ENCODE peak calls at places on chromosome 3, in ten cellular contexts. T, A, E, O, J, N, X, Q, F and C are unnamed samples.

GRCh38 chr3:125212096-125212508 is 446 bp downstream of the SLC12A8 start:
- DNase-seq in E (no peak), N (no peak), X (no peak), T (no peak), F (no peak), J (no peak), A (peak; percentile 47), O (no peak), Q (no peak), C (peak; percentile 66)

GRCh38 chr3:83740504-83740903 is 1218.3 kb upstream of the CADM2 start:
- DNase-seq in A (no peak), T (no peak), Q (no peak), F (no peak), O (no peak), X (no peak), E (no peak), N (no peak), J (no peak), C (no peak)

GRCh38 chr3:124063168-124063909 is 71.4 kb upstream of the ROPN1 start:
- DNase-seq in E (no peak), J (no peak), Q (peak; percentile 32), T (peak; percentile 37), F (no peak), X (no peak), O (no peak), A (no peak), N (no peak), C (no peak)

GRCh38 chr3:67288707-67289106 is 290.6 kb downstream of the KBTBD8 start:
- DNase-seq in J (no peak), A (no peak), F (no peak), T (no peak), N (no peak), Q (no peak), X (no peak), E (no peak), O (no peak), C (no peak)

GRCh38 chr3:154969366-154969765 is 110.8 kb upstream of the MME start:
- DNase-seq in Q (no peak), N (no peak), J (no peak), X (no peak), E (no peak), O (no peak), F (no peak), A (no peak), T (no peak), C (no peak)

GRCh38 chr3:73026111-73026510 is 29.5 kb downstream of the PPP4R2 start:
- DNase-seq in O (no peak), E (no peak), F (no peak), T (no peak), Q (no peak), A (no peak), X (no peak), J (no peak), N (no peak), C (no peak)

GRCh38 chr3:142858043-142858442 is 30.8 kb downstream of the PCOLCE2 start:
- DNase-seq in A (no peak), O (no peak), Q (no peak), J (no peak), E (no peak), F (no peak), N (no peak), T (no peak), X (no peak), C (no peak)

GRCh38 chr3:106577241-106577640 is 708.4 kb upstream of the CBLB start:
- DNase-seq in X (no peak), F (no peak), J (no peak), O (no peak), Q (no peak), E (no peak), T (no peak), N (no peak), A (no peak), C (no peak)

GRCh38 chr3:172132159-172132586 is 92.8 kb downstream of the FNDC3B start:
- DNase-seq in Q (no peak), X (no peak), T (no peak), N (no peak), E (no peak), A (no peak), J (peak; percentile 31), O (no peak), F (no peak), C (no peak)

GRCh38 chr3:183317886-183318845 is 65.1 kb downstream of the B3GNT5 start:
- DNase-seq in A (no peak), X (no peak), N (no peak), J (no peak), F (no peak), T (peak; percentile 50), O (no peak), E (no peak), Q (no peak), C (no peak)

GRCh38 chr3:38829404-38829803 is 13.4 kb upstream of the SCN10A start:
- DNase-seq in N (no peak), E (peak; percentile 11), Q (no peak), X (no peak), T (peak; percentile 73), F (peak; percentile 91), O (peak; percentile 52), J (no peak), A (peak; percentile 14), C (no peak)

GRCh38 chr3:31509147-31509728 is 23.5 kb upstream of the STT3B start:
- DNase-seq in X (no peak), F (no peak), N (no peak), J (no peak), E (no peak), T (no peak), O (no peak), Q (no peak), A (no peak), C (no peak)

GRCh38 chr3:179015551-179016020 is 56.0 kb downstream of the ZMAT3 start:
- DNase-seq in E (peak; percentile 53), J (peak; percentile 78), Q (no peak), F (no peak), O (no peak), N (no peak), A (peak; percentile 49), T (peak; percentile 85), X (no peak), C (no peak)

GRCh38 chr3:95356764-95357501 is 1294.1 kb downstream of the NSUN3 start:
- DNase-seq in E (no peak), T (no peak), A (no peak), X (no peak), F (no peak), Q (no peak), N (no peak), J (no peak), O (no peak), C (no peak)

GRCh38 chr3:196634224-196634623 is 5.3 kb upstream of the NRROS start:
- DNase-seq in T (no peak), N (no peak), E (no peak), A (no peak), J (peak; percentile 49), O (no peak), F (no peak), Q (no peak), X (no peak), C (no peak)

GRCh38 chr3:111712294-111713180 is 117.4 kb upstream of the ZBED2 start:
- DNase-seq in F (peak; percentile 81), J (no peak), N (no peak), A (no peak), T (peak; percentile 94), E (peak; percentile 59), Q (no peak), O (peak; percentile 30), X (no peak), C (no peak)

GRCh38 chr3:37986479-37987314 is 3.9 kb upstream of the VILL start:
- DNase-seq in E (peak; percentile 30), Q (no peak), F (no peak), A (peak; percentile 98), X (no peak), O (no peak), T (no peak), N (no peak), J (no peak), C (peak; percentile 89)

GRCh38 chr3:81927811-81928210 is 166.4 kb upstream of the GBE1 start:
- DNase-seq in F (no peak), Q (no peak), A (no peak), O (no peak), E (no peak), N (no peak), J (no peak), X (no peak), T (no peak), C (no peak)

GRCh38 chr3:98542623-98543022 is 10.8 kb downstream of the GPR15 start:
- DNase-seq in J (no peak), Q (no peak), X (no peak), A (no peak), O (no peak), N (no peak), E (no peak), F (no peak), T (no peak), C (no peak)

GRCh38 chr3:3552741-3553140 is 246.5 kb upstream of the LRRN1 start:
- DNase-seq in E (no peak), F (no peak), J (no peak), A (no peak), N (no peak), X (no peak), O (no peak), T (peak; percentile 28), Q (no peak), C (no peak)